ENCODE peak calls at places on chromosome 6, in nine cellular contexts. I is esophagus muscularis mucosa, D is IMR-90, H is colonic mucosa, O is upper lobe of right lung, Y is uterus, Q is HepG2, Z is ovary, A is A549. B is an unnamed sample.
A peak's percentile ranks its signal among the peaks of the same experiment; 100 is the strongest.

GRCh38 chr6:161452241-161452640 is 178.4 kb upstream of the AGPAT4 start:
- DNase-seq in I (no peak), D (no peak), H (no peak), O (no peak), Y (no peak), Q (no peak), Z (no peak), A (no peak), B (no peak)

GRCh38 chr6:93701526-93701925 is 282.2 kb upstream of the EPHA7 start:
- DNase-seq in I (no peak), D (no peak), H (no peak), O (no peak), Y (no peak), Q (no peak), Z (no peak), A (no peak), B (no peak)

GRCh38 chr6:32149577-32149845 is 2.2 kb downstream of the PRRT1 start:
- DNase-seq in I (no peak), D (no peak), H (no peak), O (no peak), Y (no peak), Q (no peak), Z (no peak), A (no peak), B (no peak)

GRCh38 chr6:163311830-163312229 is 102.7 kb upstream of the QKI start:
- DNase-seq in I (no peak), D (no peak), H (no peak), O (no peak), Y (no peak), Q (peak; percentile 33), Z (no peak), A (peak; percentile 79), B (no peak)

GRCh38 chr6:36621371-36621855 is 27.3 kb downstream of the SRSF3 start:
- DNase-seq in I (no peak), D (no peak), H (no peak), O (peak; percentile 27), Y (no peak), Q (no peak), Z (no peak), A (no peak), B (no peak)

GRCh38 chr6:36873612-36874011 is 991 bp downstream of the PPIL1 start:
- DNase-seq in I (no peak), D (no peak), H (no peak), O (no peak), Y (no peak), Q (peak; percentile 50), Z (no peak), A (peak; percentile 36), B (no peak)

GRCh38 chr6:34834789-34835518 is 43.1 kb downstream of the BLTP3A start:
- DNase-seq in I (peak; percentile 34), D (peak; percentile 72), H (no peak), O (no peak), Y (no peak), Q (no peak), Z (no peak), A (no peak), B (no peak)

GRCh38 chr6:29797966-29798365 is 29.7 kb upstream of the HLA-G start:
- DNase-seq in I (no peak), D (no peak), H (no peak), O (no peak), Y (no peak), Q (no peak), Z (no peak), A (no peak), B (no peak)

GRCh38 chr6:90068264-90068663 is 174.0 kb downstream of the GJA10 start:
- DNase-seq in I (no peak), D (peak; percentile 78), H (no peak), O (no peak), Y (no peak), Q (no peak), Z (no peak), A (no peak), B (no peak)

GRCh38 chr6:170553686-170554085 is 483 bp upstream of the TBP start:
- DNase-seq in I (no peak), D (peak; percentile 37), H (no peak), O (no peak), Y (no peak), Q (no peak), Z (peak; percentile 28), A (no peak), B (no peak)

GRCh38 chr6:75268121-75268987 is 16.2 kb downstream of the TMEM30A start:
- DNase-seq in I (no peak), D (peak; percentile 54), H (no peak), O (no peak), Y (no peak), Q (no peak), Z (no peak), A (no peak), B (no peak)

GRCh38 chr6:71886184-71887005 is at the start of gene RIMS1:
- DNase-seq in I (no peak), D (no peak), H (no peak), O (peak; percentile 69), Y (no peak), Q (no peak), Z (no peak), A (peak; percentile 6), B (no peak)

GRCh38 chr6:137733353-137733746 is 133.7 kb upstream of the TNFAIP3 start:
- DNase-seq in I (no peak), D (no peak), H (no peak), O (no peak), Y (no peak), Q (no peak), Z (no peak), A (no peak), B (no peak)

DNA sequence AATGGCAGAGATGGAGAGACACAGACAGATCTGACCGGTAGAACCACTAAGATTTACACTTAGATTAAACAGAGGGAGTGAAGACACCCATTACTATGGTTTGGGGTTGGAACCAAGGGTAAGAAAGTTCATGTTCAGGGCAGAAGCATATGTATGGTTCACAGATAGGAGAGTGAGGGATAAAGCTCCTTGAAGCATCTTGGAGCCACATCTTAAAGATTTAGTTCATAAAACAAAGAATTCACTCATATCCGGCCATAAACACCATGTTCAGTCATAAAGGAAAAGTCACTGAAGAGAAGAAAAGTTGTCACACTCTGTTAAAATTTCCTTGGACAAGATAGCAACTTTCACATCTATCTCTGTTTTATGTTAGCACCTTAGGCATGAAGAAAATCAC is 18.0 kb downstream of the STX7 start:
- DNase-seq in I (no peak), D (no peak), H (no peak), O (no peak), Y (no peak), Q (no peak), Z (no peak), A (no peak), B (no peak)
- H3K4me3 ChIP-seq in I (no peak overlapping the region), D (no peak overlapping the region), H (no peak overlapping the region), O (no peak overlapping the region), Y (no peak overlapping the region), Q (no peak overlapping the region), Z (no peak overlapping the region), A (no peak overlapping the region), B (no peak overlapping the region)

GRCh38 chr6:136526196-136526930 is 23.9 kb downstream of the MAP7 start:
- DNase-seq in I (no peak), D (peak; percentile 63), H (peak; percentile 44), O (peak; percentile 76), Y (peak; percentile 31), Q (peak; percentile 6), Z (peak; percentile 55), A (peak; percentile 72), B (no peak)
- TF ChIP-seq CTCF in I (no peak), D (peak; percentile 39), H (peak; percentile 14), O (peak; percentile 29), Y (no peak), Q (no peak), Z (no peak), A (peak; percentile 12), B (peak; percentile 31)

GRCh38 chr6:83854766-83855165 is 1.6 kb downstream of the RIPPLY2 start:
- DNase-seq in I (no peak), D (no peak), H (no peak), O (no peak), Y (no peak), Q (no peak), Z (no peak), A (no peak), B (no peak)

GRCh38 chr6:83852528-83853177 is 507 bp upstream of the RIPPLY2 start:
- DNase-seq in I (no peak), D (no peak), H (no peak), O (no peak), Y (no peak), Q (no peak), Z (no peak), A (no peak), B (no peak)

GRCh38 chr6:83849610-83850009 is 3.5 kb upstream of the RIPPLY2 start:
- DNase-seq in I (no peak), D (no peak), H (no peak), O (no peak), Y (no peak), Q (no peak), Z (no peak), A (no peak), B (no peak)

GRCh38 chr6:83853968-83854501 is 875 bp downstream of the RIPPLY2 start:
- DNase-seq in I (no peak), D (no peak), H (no peak), O (no peak), Y (no peak), Q (no peak), Z (no peak), A (no peak), B (no peak)

DNA sequence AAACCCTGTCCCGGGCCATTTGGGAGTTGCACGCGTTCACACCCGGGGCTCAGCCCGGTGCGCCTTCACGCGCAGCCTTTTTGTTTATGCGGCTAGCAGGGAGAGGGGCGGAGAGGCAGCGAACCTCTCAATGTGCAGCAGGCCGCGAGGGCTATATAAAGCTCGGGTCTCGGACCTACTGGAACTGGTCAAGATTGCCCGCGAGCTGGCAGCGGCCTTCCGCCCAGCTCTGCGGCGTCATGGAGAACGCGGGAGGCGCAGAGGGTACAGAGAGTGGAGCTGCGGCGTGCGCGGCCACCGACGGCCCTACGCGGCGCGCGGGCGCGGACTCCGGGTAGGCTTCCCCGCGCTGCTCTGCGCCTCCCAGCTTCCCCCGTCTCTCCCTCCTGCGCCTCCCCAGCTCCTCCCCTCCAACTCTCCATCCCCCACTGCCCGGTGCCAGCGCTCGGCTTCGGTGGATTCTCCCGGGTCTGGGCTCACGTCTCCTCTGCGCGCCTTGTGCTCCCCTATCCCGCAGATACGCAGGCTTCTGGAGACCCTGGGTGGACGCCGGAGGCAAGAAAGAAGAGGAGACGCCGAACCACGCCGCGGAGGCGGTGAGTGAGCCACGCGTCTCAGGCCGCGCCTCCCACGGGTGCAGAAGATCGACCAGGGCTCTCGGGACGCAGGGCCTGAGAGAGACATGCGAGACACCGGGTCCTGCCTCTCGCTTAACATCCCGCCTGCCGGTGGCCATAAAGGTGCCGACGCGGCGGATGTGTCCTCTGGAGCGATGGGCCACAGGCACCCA is at the start of gene RIPPLY2:
- DNase-seq in I (no peak), D (peak; percentile 20), H (peak; percentile 22), O (no peak), Y (no peak), Q (no peak), Z (no peak), A (no peak), B (no peak)
- H3K4me3 ChIP-seq in I (peak within 1 kb of the TSS; percentile 56), D (peak within 1 kb of the TSS; percentile 37), H (peak within 1 kb of the TSS; percentile 20), O (peak within 1 kb of the TSS; percentile 43), Y (peak within 1 kb of the TSS; percentile 42), Q (peak within 1 kb of the TSS; percentile 49), Z (peak within 1 kb of the TSS; percentile 31), A (peak within 1 kb of the TSS; percentile 44), B (peak within 1 kb of the TSS; percentile 76)

DNA sequence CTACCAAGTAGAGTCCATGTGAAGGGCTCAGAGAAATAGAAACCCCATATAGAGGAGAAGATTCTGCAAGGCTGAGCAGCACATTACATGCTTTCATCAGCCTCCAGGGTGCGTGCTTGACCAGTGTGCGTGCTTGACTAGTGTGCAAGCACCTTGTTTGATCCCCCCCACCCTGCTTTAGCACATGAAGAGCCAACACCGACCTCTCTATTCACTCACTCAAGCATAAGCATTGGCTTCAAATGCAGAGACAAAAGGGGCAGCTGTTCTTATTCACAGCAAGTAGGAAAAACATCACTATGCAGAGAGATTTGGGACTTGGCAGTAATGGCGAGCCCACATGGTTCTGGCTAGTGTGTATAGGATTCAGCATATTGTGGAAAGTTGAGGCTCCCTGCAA is 278.7 kb upstream of the RNF217 start:
- DNase-seq in I (no peak), D (no peak), H (no peak), O (no peak), Y (no peak), Q (no peak), Z (no peak), A (no peak), B (no peak)
- TF ChIP-seq CTCF in I (no peak), D (no peak), H (no peak), O (no peak), Y (no peak), Q (peak; percentile 11), Z (no peak), A (no peak), B (no peak)

B was measured in thoracic aorta.